ENCODE peak calls at places on chromosomes 13 and 19, in six cellular contexts. V is HepG2, D is H1, W is GM12891, H is K562, Z is GM12878. L is an unnamed sample.

GRCh38 chr19:1069009-1069779 is 2.2 kb downstream of the ARHGAP45 start:
- DNase-seq in Z (no peak), W (no peak), V (no peak), D (no peak), H (no peak), L (peak)

GRCh38 chr19:35216833-35217707 is 11.5 kb downstream of the FAM187B start:
- DNase-seq in V (no peak), Z (no peak), W (no peak), D (no peak), H (no peak), L (no peak)

GRCh38 chr13:27624071-27624470 is 2.4 kb downstream of the POLR1D start:
- DNase-seq in Z (no peak), H (no peak), V (peak), D (no peak), W (no peak), L (no peak)

GRCh38 chr13:80339841-80340642 is 884 bp downstream of the SPRY2 start:
- DNase-seq in V (peak), W (no peak), Z (no peak), D (no peak), H (peak), L (no peak)

GRCh38 chr13:27199691-27200090 is 28.1 kb upstream of the USP12 start:
- DNase-seq in D (no peak), W (no peak), Z (no peak), H (no peak), V (no peak), L (no peak)

GRCh38 chr19:38190061-38190460 is 34.0 kb downstream of the DPF1 start:
- DNase-seq in V (no peak), H (no peak), Z (no peak), D (no peak), W (no peak), L (no peak)

GRCh38 chr19:14333101-14333871 is 48.0 kb upstream of the ADGRE5 start:
- DNase-seq in V (no peak), D (no peak), Z (no peak), H (no peak), W (no peak), L (no peak)

GRCh38 chr13:29849071-29849541 is 1.3 kb downstream of the UBL3 start:
- DNase-seq in V (peak), D (no peak), Z (no peak), H (no peak), W (no peak), L (no peak)

GRCh38 chr13:49436890-49437289 is 7.0 kb downstream of the CAB39L start:
- DNase-seq in Z (no peak), V (no peak), H (no peak), W (no peak), D (no peak), L (no peak)

GRCh38 chr13:82717249-82717648 is 1165.0 kb downstream of the SLITRK1 start:
- DNase-seq in W (no peak), Z (no peak), D (no peak), V (no peak), H (no peak), L (no peak)

GRCh38 chr19:49920624-49921363 is 8.2 kb upstream of the ATF5 start:
- DNase-seq in H (no peak), Z (peak), V (no peak), W (no peak), D (no peak), L (no peak)
- TF ChIP-seq TAF1 in H (no peak), Z (no peak), V (no peak), W (no peak), D (no peak), L (no peak)

GRCh38 chr19:17095141-17095919 is 19.8 kb downstream of the MYO9B start:
- DNase-seq in V (no peak), W (no peak), D (no peak), H (no peak), Z (no peak), L (no peak)
- TF ChIP-seq POLR2AphosphoS5 in V (no peak), W (no peak), D (no peak), H (no peak), Z (no peak), L (no peak)

DNA sequence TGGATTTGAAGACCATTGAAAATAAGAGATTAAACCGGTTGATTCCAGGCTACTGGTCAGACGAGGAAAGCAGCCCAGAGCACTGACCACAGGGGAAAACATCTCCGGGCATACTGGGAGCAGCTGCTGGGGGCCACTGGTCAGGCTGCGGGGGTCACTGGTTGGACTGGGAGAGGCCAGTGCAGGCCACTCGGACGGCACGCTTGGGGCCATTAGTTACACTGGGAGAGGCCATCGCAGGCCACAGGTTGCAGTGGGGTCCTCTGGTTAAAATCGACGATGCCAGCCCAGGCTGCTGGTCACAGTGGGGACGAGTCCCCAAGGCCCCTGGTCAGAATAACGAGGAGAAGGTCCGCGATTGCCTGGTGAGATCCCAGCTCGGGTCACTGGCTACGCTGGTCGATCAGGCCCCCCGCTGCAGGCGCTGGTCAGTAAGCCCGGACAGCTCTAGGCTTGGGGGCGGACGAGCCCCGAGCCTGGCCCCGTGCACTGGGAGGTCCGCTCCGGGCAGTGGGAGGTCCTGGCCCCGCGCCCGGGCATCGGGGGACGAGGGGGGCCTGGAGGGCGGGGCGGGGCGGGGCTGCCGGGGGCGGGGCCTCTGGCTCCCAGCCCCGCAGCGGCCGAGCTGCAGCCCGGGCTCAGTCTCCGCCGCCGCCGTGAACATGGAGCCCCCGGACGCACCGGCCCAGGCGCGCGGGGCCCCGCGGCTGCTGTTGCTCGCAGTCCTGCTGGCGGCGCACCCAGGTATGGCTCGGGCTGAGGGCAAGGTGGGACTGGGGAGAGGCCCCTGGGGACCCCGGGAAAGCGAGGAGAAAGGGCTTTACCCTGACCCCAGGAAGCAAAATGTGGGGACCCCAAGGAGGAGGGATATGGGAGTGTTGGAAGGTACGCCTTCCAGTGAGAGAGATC is at the start of gene BCAM:
- DNase-seq in H (peak), V (peak), Z (no peak), D (no peak), W (no peak), L (no peak)
- TF ChIP-seq POLR2A in H (no peak), V (peak), Z (no peak), D (peak), W (no peak), L (no peak)

GRCh38 chr19:18834644-18834984 is 2.9 kb downstream of the UPF1 start:
- DNase-seq in Z (no peak), V (no peak), H (no peak), D (no peak), W (no peak), L (no peak)
- TF ChIP-seq TAF1 in Z (no peak), V (no peak), H (no peak), D (no peak), W (no peak), L (no peak)

DNA sequence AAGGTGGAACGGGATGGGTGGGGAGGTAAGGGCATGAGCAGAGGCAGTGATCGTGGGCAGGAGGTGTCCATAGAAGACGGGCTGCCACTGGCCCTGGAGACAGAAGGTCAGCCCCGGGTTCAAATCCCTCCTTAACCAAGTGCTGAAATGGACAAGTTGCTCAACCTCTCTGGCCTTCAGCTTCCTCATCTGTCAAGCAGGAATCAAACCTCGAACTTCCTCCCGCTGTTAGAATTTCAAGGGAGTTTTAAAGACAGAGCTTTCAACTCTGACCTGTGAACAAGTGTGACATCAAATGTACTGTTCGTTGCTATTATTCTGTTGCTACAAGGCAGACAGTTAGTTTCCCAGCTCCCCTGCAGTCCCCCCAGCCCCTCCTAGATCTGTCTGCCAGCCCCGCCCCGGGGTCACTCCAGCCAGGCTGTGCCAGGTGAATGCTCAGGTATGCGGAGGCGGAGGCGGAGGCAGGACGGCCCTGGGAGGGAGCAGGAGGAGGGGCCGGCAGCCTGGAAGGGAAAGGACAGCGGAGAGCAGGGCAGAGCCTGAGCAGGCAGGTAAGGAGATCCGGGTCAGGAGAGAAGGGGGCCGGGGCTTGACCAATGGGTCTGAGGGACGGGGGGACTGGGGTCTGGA is at the start of gene EPS8L1:
- DNase-seq in V (no peak), Z (no peak), W (no peak), H (no peak), D (no peak), L (no peak)
- TF ChIP-seq POLR2AphosphoS5 in V (no peak), Z (no peak), W (no peak), H (no peak), D (no peak), L (no peak)

GRCh38 chr19:54454781-54455675 is 6.0 kb downstream of the LENG8 start:
- DNase-seq in Z (no peak), W (no peak), V (no peak), D (no peak), H (no peak), L (no peak)
- TF ChIP-seq POLR2A in Z (no peak), W (no peak), V (no peak), D (no peak), H (no peak), L (no peak)

DNA sequence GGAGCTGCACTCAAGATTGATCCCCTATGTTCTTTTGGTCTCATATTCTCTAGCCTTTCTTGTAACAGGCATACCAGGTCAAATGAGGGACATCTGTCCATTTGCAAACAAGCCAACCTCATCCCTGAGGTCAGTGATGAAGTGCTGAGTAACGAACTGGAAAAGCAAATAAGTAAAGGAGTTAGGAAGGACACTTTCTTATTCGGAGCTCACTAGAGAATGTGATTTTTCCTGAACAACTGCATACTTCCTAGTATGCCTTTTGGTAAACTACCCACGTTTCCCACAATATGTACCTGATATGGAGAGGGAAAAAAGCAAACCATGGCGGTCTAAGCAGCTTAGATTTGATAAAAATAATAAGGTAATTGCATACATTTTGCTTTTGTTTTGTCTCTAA is 91.0 kb upstream of the MYCBP2 start:
- DNase-seq in V (no peak), W (no peak), D (no peak), Z (no peak), H (no peak), L (no peak)
- TF ChIP-seq TAF1 in V (no peak), W (no peak), D (no peak), Z (no peak), H (no peak), L (no peak)

DNA sequence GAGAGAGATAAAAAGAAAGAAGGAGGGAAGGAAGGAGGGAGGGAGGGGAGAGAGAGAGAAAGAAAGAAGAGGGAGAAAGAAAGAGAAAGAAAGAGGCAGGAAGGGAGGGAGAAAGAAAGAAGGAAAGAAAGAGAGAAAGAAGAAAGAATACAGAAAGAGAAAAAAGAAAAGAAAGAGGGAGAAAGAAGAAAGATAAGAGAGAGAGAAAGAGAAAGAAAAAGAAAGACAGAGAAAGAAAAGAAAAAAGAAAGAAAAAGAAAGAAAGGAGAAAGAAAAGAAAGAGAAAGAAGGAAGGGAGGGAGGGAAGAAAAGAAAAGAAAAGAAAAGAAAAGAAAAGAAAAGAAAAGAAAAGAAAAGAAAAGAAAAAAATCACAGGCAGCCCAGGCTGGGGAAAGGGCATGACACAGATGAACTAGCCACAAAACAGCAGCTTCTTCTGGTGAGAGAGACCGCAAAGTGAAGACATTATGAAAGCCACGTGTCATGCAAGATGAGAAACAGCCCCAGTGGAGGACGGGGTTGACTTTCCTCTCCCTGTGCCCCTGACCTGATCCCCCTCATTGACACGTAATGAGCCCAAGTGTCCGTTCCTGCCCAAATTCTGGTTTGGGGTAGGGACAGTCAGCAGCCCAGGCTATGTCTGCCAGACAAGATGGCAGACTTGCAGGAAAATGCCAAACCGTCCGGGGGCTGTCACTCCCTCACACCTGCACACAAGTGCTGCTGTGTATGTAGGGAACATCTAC is 102.1 kb downstream of the INSR start:
- DNase-seq in D (no peak), H (no peak), Z (no peak), W (no peak), V (no peak), L (no peak)
- TF ChIP-seq POLR2AphosphoS5 in D (no peak), H (no peak), Z (peak), W (no peak), V (no peak), L (no peak)

DNA sequence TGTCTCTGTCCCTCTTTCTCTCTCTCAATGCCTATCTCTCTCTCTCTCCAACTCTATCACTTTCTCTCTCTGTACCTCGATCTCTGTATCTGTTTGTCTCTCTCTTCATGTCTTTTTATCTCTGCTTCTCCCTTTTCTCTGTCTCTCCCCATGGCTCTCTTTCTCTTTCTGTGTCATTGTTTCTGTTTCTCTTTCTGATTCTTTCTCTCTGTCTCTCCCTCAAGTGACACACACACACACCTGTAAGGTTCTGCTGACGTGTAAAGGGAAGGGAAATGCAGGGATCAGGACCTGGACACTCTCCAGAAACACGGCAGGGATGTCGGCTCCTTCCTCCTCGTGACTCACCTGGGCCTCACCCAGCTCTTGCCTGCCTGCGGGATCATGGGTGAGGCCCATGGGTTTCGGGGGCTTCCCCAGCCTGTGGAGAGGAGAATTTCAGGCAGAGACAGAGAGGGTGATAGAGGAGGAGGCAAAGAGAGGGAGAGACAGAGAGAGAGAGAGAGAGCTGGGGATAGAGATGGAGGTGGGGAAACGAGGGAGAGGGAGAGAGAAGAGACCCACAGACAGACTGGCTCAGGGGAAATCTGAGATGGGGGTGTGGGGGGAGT is 5.4 kb upstream of the PLAUR start:
- DNase-seq in H (no peak), D (no peak), Z (peak), W (no peak), V (no peak), L (no peak)
- TF ChIP-seq POLR2A in H (no peak), D (no peak), Z (peak), W (no peak), V (no peak), L (no peak)